ENCODE peak calls at places on chromosomes 13 and 19, in eight cellular contexts. One of them, this sample, is unnamed.

GRCh38 chr19:42396248-42396541 is 6.1 kb upstream of the CNFN start:
- DNase-seq in endothelial cell of umbilical vein: no peak
- DNase-seq in transverse colon: no peak
- DNase-seq in breast epithelium: no peak
- DNase-seq in suprapubic skin: no peak
- DNase-seq in Panc1: no peak
- DNase-seq in prostate gland: no peak
- DNase-seq in GM23338: peak; percentile 74
- DNase-seq in this sample: no peak

GRCh38 chr19:17944301-17944700 is 11.5 kb downstream of the CCDC124 start:
- DNase-seq in endothelial cell of umbilical vein: peak; percentile 11
- DNase-seq in transverse colon: no peak
- DNase-seq in breast epithelium: no peak
- DNase-seq in suprapubic skin: no peak
- DNase-seq in Panc1: no peak
- DNase-seq in prostate gland: no peak
- DNase-seq in GM23338: no peak
- DNase-seq in this sample: no peak

GRCh38 chr19:29779921-29780320 is 31.9 kb upstream of the CCNE1 start:
- DNase-seq in endothelial cell of umbilical vein: no peak
- DNase-seq in transverse colon: no peak
- DNase-seq in breast epithelium: no peak
- DNase-seq in suprapubic skin: no peak
- DNase-seq in Panc1: no peak
- DNase-seq in prostate gland: no peak
- DNase-seq in GM23338: peak; percentile 63
- DNase-seq in this sample: no peak

GRCh38 chr19:55070755-55071502 is 4.7 kb upstream of the EPS8L1 start:
- DNase-seq in endothelial cell of umbilical vein: no peak
- DNase-seq in transverse colon: peak; percentile 86
- DNase-seq in breast epithelium: peak; percentile 39
- DNase-seq in suprapubic skin: no peak
- DNase-seq in Panc1: peak; percentile 90
- DNase-seq in prostate gland: peak; percentile 36
- DNase-seq in GM23338: no peak
- DNase-seq in this sample: no peak

GRCh38 chr19:42255766-42256750 is 1.1 kb upstream of the ERF start:
- DNase-seq in endothelial cell of umbilical vein: peak; percentile 63
- DNase-seq in transverse colon: no peak
- DNase-seq in breast epithelium: peak; percentile 58
- DNase-seq in suprapubic skin: peak; percentile 82
- DNase-seq in Panc1: no peak
- DNase-seq in prostate gland: no peak
- DNase-seq in GM23338: peak; percentile 79
- DNase-seq in this sample: no peak

GRCh38 chr19:14112809-14113385 is 4.7 kb downstream of the PRKACA start:
- DNase-seq in endothelial cell of umbilical vein: no peak
- DNase-seq in transverse colon: no peak
- DNase-seq in breast epithelium: no peak
- DNase-seq in suprapubic skin: peak; percentile 70
- DNase-seq in Panc1: no peak
- DNase-seq in prostate gland: no peak
- DNase-seq in GM23338: peak; percentile 57
- DNase-seq in this sample: no peak

GRCh38 chr19:49327878-49328544 is 3.0 kb upstream of the SLC6A16 start:
- DNase-seq in endothelial cell of umbilical vein: peak; percentile 34
- DNase-seq in transverse colon: no peak
- DNase-seq in breast epithelium: no peak
- DNase-seq in suprapubic skin: no peak
- DNase-seq in Panc1: no peak
- DNase-seq in prostate gland: no peak
- DNase-seq in GM23338: peak; percentile 85
- DNase-seq in this sample: peak; percentile 34

GRCh38 chr19:54515156-54515555 is 12.5 kb downstream of the LAIR2 start:
- DNase-seq in endothelial cell of umbilical vein: no peak
- DNase-seq in transverse colon: no peak
- DNase-seq in breast epithelium: no peak
- DNase-seq in suprapubic skin: no peak
- DNase-seq in Panc1: no peak
- DNase-seq in prostate gland: no peak
- DNase-seq in GM23338: no peak
- DNase-seq in this sample: no peak

GRCh38 chr13:42041684-42042035 is 6.8 kb upstream of the DGKH start:
- DNase-seq in endothelial cell of umbilical vein: no peak
- DNase-seq in transverse colon: peak; percentile 62
- DNase-seq in breast epithelium: peak; percentile 44
- DNase-seq in suprapubic skin: no peak
- DNase-seq in Panc1: no peak
- DNase-seq in prostate gland: peak; percentile 44
- DNase-seq in GM23338: peak; percentile 83
- DNase-seq in this sample: no peak

GRCh38 chr13:25648996-25649633 is 277.3 kb downstream of the ATP8A2 start:
- DNase-seq in endothelial cell of umbilical vein: no peak
- DNase-seq in transverse colon: no peak
- DNase-seq in breast epithelium: no peak
- DNase-seq in suprapubic skin: no peak
- DNase-seq in Panc1: no peak
- DNase-seq in prostate gland: peak; percentile 31
- DNase-seq in GM23338: no peak
- DNase-seq in this sample: no peak

GRCh38 chr19:17329061-17329767 is 5.4 kb downstream of the ANO8 start:
- DNase-seq in endothelial cell of umbilical vein: no peak
- DNase-seq in transverse colon: no peak
- DNase-seq in breast epithelium: no peak
- DNase-seq in suprapubic skin: no peak
- DNase-seq in Panc1: no peak
- DNase-seq in prostate gland: no peak
- DNase-seq in GM23338: peak; percentile 68
- DNase-seq in this sample: no peak

GRCh38 chr19:3619631-3620012 is 7.0 kb downstream of the CACTIN start:
- DNase-seq in endothelial cell of umbilical vein: no peak
- DNase-seq in transverse colon: no peak
- DNase-seq in breast epithelium: no peak
- DNase-seq in suprapubic skin: no peak
- DNase-seq in Panc1: no peak
- DNase-seq in prostate gland: no peak
- DNase-seq in GM23338: no peak
- DNase-seq in this sample: no peak

GRCh38 chr13:100753391-100753790 is 78.8 kb upstream of the TMTC4 start:
- DNase-seq in endothelial cell of umbilical vein: no peak
- DNase-seq in transverse colon: no peak
- DNase-seq in breast epithelium: no peak
- DNase-seq in suprapubic skin: no peak
- DNase-seq in Panc1: no peak
- DNase-seq in prostate gland: no peak
- DNase-seq in GM23338: no peak
- DNase-seq in this sample: peak; percentile 82

GRCh38 chr13:33275916-33276315 is 9.6 kb downstream of the STARD13 start:
- DNase-seq in endothelial cell of umbilical vein: no peak
- DNase-seq in transverse colon: no peak
- DNase-seq in breast epithelium: no peak
- DNase-seq in suprapubic skin: no peak
- DNase-seq in Panc1: no peak
- DNase-seq in prostate gland: no peak
- DNase-seq in GM23338: no peak
- DNase-seq in this sample: no peak

GRCh38 chr19:23402388-23402787 is 7.1 kb upstream of the ZNF91 start:
- DNase-seq in endothelial cell of umbilical vein: no peak
- DNase-seq in transverse colon: no peak
- DNase-seq in breast epithelium: no peak
- DNase-seq in suprapubic skin: no peak
- DNase-seq in Panc1: no peak
- DNase-seq in prostate gland: no peak
- DNase-seq in GM23338: no peak
- DNase-seq in this sample: peak; percentile 89

GRCh38 chr19:1440418-1440801 is 2.2 kb downstream of the RPS15 start:
- DNase-seq in endothelial cell of umbilical vein: no peak
- DNase-seq in transverse colon: no peak
- DNase-seq in breast epithelium: no peak
- DNase-seq in suprapubic skin: no peak
- DNase-seq in Panc1: no peak
- DNase-seq in prostate gland: no peak
- DNase-seq in GM23338: no peak
- DNase-seq in this sample: no peak

GRCh38 chr13:48400820-48401219 is 12.1 kb downstream of the LPAR6 start:
- DNase-seq in endothelial cell of umbilical vein: peak; percentile 96
- DNase-seq in transverse colon: no peak
- DNase-seq in breast epithelium: no peak
- DNase-seq in suprapubic skin: no peak
- DNase-seq in Panc1: no peak
- DNase-seq in prostate gland: peak; percentile 27
- DNase-seq in GM23338: no peak
- DNase-seq in this sample: no peak

GRCh38 chr19:33391631-33392249 is 18.2 kb downstream of the CEBPG start:
- DNase-seq in endothelial cell of umbilical vein: no peak
- DNase-seq in transverse colon: no peak
- DNase-seq in breast epithelium: no peak
- DNase-seq in suprapubic skin: peak; percentile 52
- DNase-seq in Panc1: no peak
- DNase-seq in prostate gland: no peak
- DNase-seq in GM23338: no peak
- DNase-seq in this sample: no peak

GRCh38 chr19:33392341-33393285 is 19.1 kb downstream of the CEBPG start:
- DNase-seq in endothelial cell of umbilical vein: no peak
- DNase-seq in transverse colon: peak; percentile 46
- DNase-seq in breast epithelium: no peak
- DNase-seq in suprapubic skin: peak; percentile 65
- DNase-seq in Panc1: no peak
- DNase-seq in prostate gland: no peak
- DNase-seq in GM23338: no peak
- DNase-seq in this sample: no peak

GRCh38 chr19:33390120-33390907 is 16.8 kb downstream of the CEBPG start:
- DNase-seq in endothelial cell of umbilical vein: peak; percentile 56
- DNase-seq in transverse colon: peak; percentile 45
- DNase-seq in breast epithelium: peak; percentile 56
- DNase-seq in suprapubic skin: peak; percentile 84
- DNase-seq in Panc1: no peak
- DNase-seq in prostate gland: peak; percentile 62
- DNase-seq in GM23338: no peak
- DNase-seq in this sample: no peak

GRCh38 chr19:33389574-33390119 is 16.1 kb downstream of the CEBPG start:
- DNase-seq in endothelial cell of umbilical vein: no peak
- DNase-seq in transverse colon: no peak
- DNase-seq in breast epithelium: no peak
- DNase-seq in suprapubic skin: peak; percentile 67
- DNase-seq in Panc1: no peak
- DNase-seq in prostate gland: no peak
- DNase-seq in GM23338: no peak
- DNase-seq in this sample: no peak

GRCh38 chr19:33390908-33391630 is 17.6 kb downstream of the CEBPG start:
- DNase-seq in endothelial cell of umbilical vein: no peak
- DNase-seq in transverse colon: no peak
- DNase-seq in breast epithelium: no peak
- DNase-seq in suprapubic skin: peak; percentile 70
- DNase-seq in Panc1: no peak
- DNase-seq in prostate gland: no peak
- DNase-seq in GM23338: no peak
- DNase-seq in this sample: no peak
- H3K4me1 ChIP-seq in endothelial cell of umbilical vein: peaks cover 11% of the 10 kb centered on the region
- H3K4me1 ChIP-seq in transverse colon: peaks cover 75% of the 10 kb centered on the region
- H3K4me1 ChIP-seq in breast epithelium: peaks cover 58% of the 10 kb centered on the region
- H3K4me1 ChIP-seq in suprapubic skin: peaks cover 92% of the 10 kb centered on the region
- H3K4me1 ChIP-seq in Panc1: peaks cover 45% of the 10 kb centered on the region
- H3K4me1 ChIP-seq in prostate gland: peaks cover 22% of the 10 kb centered on the region
- H3K4me1 ChIP-seq in GM23338: no peaks in the 10 kb centered on the region
- H3K4me1 ChIP-seq in this sample: peaks cover 84% of the 10 kb centered on the region

GRCh38 chr19:43901395-43902390 is 33.4 kb downstream of the ZNF45 start:
- DNase-seq in endothelial cell of umbilical vein: peak; percentile 88
- DNase-seq in transverse colon: peak; percentile 75
- DNase-seq in breast epithelium: peak; percentile 39
- DNase-seq in suprapubic skin: peak; percentile 72
- DNase-seq in Panc1: peak; percentile 25
- DNase-seq in prostate gland: peak; percentile 76
- DNase-seq in GM23338: peak; percentile 91
- DNase-seq in this sample: peak; percentile 92
- TF ChIP-seq POLR2AphosphoS5 in endothelial cell of umbilical vein: no peak
- TF ChIP-seq POLR2AphosphoS5 in transverse colon: no peak
- TF ChIP-seq POLR2AphosphoS5 in breast epithelium: no peak
- TF ChIP-seq POLR2AphosphoS5 in suprapubic skin: no peak
- TF ChIP-seq POLR2AphosphoS5 in Panc1: no peak
- TF ChIP-seq POLR2AphosphoS5 in prostate gland: peak; percentile 65
- TF ChIP-seq POLR2AphosphoS5 in GM23338: peak; percentile 52
- TF ChIP-seq POLR2AphosphoS5 in this sample: peak; percentile 71

GRCh38 chr13:44191103-44191502 is 182.5 kb upstream of the SERP2 start:
- DNase-seq in endothelial cell of umbilical vein: no peak
- DNase-seq in transverse colon: no peak
- DNase-seq in breast epithelium: no peak
- DNase-seq in suprapubic skin: no peak
- DNase-seq in Panc1: no peak
- DNase-seq in prostate gland: no peak
- DNase-seq in GM23338: no peak
- DNase-seq in this sample: no peak

GRCh38 chr13:44193731-44194130 is 179.9 kb upstream of the SERP2 start:
- DNase-seq in endothelial cell of umbilical vein: no peak
- DNase-seq in transverse colon: no peak
- DNase-seq in breast epithelium: no peak
- DNase-seq in suprapubic skin: no peak
- DNase-seq in Panc1: no peak
- DNase-seq in prostate gland: no peak
- DNase-seq in GM23338: no peak
- DNase-seq in this sample: peak; percentile 80

GRCh38 chr13:44189085-44189484 is 184.5 kb upstream of the SERP2 start:
- DNase-seq in endothelial cell of umbilical vein: no peak
- DNase-seq in transverse colon: no peak
- DNase-seq in breast epithelium: no peak
- DNase-seq in suprapubic skin: no peak
- DNase-seq in Panc1: no peak
- DNase-seq in prostate gland: no peak
- DNase-seq in GM23338: no peak
- DNase-seq in this sample: peak; percentile 66

GRCh38 chr13:44188257-44188656 is 185.4 kb upstream of the SERP2 start:
- DNase-seq in endothelial cell of umbilical vein: no peak
- DNase-seq in transverse colon: no peak
- DNase-seq in breast epithelium: no peak
- DNase-seq in suprapubic skin: no peak
- DNase-seq in Panc1: no peak
- DNase-seq in prostate gland: no peak
- DNase-seq in GM23338: no peak
- DNase-seq in this sample: no peak

GRCh38 chr13:44191504-44192171 is 182.0 kb upstream of the SERP2 start:
- DNase-seq in endothelial cell of umbilical vein: peak; percentile 71
- DNase-seq in transverse colon: peak; percentile 42
- DNase-seq in breast epithelium: peak; percentile 59
- DNase-seq in suprapubic skin: no peak
- DNase-seq in Panc1: no peak
- DNase-seq in prostate gland: peak; percentile 56
- DNase-seq in GM23338: peak; percentile 84
- DNase-seq in this sample: no peak
- TF ChIP-seq CTCF in endothelial cell of umbilical vein: peak; percentile 46
- TF ChIP-seq CTCF in transverse colon: peak; percentile 80
- TF ChIP-seq CTCF in breast epithelium: peak; percentile 86
- TF ChIP-seq CTCF in suprapubic skin: peak; percentile 58
- TF ChIP-seq CTCF in Panc1: peak; percentile 56
- TF ChIP-seq CTCF in prostate gland: peak; percentile 73
- TF ChIP-seq CTCF in GM23338: peak; percentile 78
- TF ChIP-seq CTCF in this sample: peak; percentile 73

DNA sequence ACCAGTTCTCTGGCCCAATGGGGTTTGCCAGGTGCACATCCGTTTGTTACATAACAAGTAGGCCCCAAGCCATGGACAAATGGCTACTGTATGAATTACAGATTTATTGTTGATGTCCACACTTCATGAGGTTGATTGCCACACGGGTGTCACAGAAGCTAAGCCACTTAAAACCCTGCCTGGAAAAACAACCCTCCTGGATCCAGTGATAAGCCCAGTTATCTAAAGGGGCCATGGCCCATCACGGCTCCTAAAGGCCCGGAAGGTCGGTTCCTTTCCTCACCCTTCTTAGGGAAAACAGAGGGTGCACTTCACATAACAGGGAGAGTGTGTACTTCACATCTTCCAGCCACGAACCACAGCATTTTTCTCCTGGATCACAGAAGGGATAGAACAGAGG is 4.1 kb downstream of the TMEM272 start:
- DNase-seq in endothelial cell of umbilical vein: no peak
- DNase-seq in transverse colon: no peak
- DNase-seq in breast epithelium: no peak
- DNase-seq in suprapubic skin: no peak
- DNase-seq in Panc1: no peak
- DNase-seq in prostate gland: no peak
- DNase-seq in GM23338: no peak
- DNase-seq in this sample: no peak
- H3K4me1 ChIP-seq in endothelial cell of umbilical vein: no peaks in the 10 kb centered on the region
- H3K4me1 ChIP-seq in transverse colon: peaks cover 3% of the 10 kb centered on the region
- H3K4me1 ChIP-seq in breast epithelium: no peaks in the 10 kb centered on the region
- H3K4me1 ChIP-seq in suprapubic skin: no peaks in the 10 kb centered on the region
- H3K4me1 ChIP-seq in Panc1: no peaks in the 10 kb centered on the region
- H3K4me1 ChIP-seq in prostate gland: peaks cover 2% of the 10 kb centered on the region
- H3K4me1 ChIP-seq in GM23338: no peaks in the 10 kb centered on the region
- H3K4me1 ChIP-seq in this sample: peaks cover 5% of the 10 kb centered on the region